ENCODE peak calls at places on chromosomes 1 and 21, in eight cellular contexts. One of them, this sample, is unnamed.
A peak's percentile ranks its signal among the peaks of the same experiment; 100 is the strongest.

GRCh38 chr1:25613091-25613490 is 3.5 kb upstream of the MAN1C1 start:
- DNase-seq in non-pigmented ciliary epithelial cell: no peak
- DNase-seq in activated CD8-positive, alpha-beta memory T cell treated with anti-CD3 and anti-CD28 coated beads, Interleukin-2, amount 10 ng/mL, durations not matched to agents 7 days and 5 days: no peak
- DNase-seq in stromal cell of bone marrow: no peak
- DNase-seq in activated naive CD4-positive, alpha-beta T cell: no peak
- DNase-seq in heart left ventricle: no peak
- DNase-seq in activated T-cell treated with anti-CD3 and anti-CD28 coated beads, Interleukin-2, amount 50 U/mL, for 24 hours: no peak
- DNase-seq in retina: no peak
- DNase-seq in this sample: no peak

GRCh38 chr1:192474080-192474683 is 101.4 kb upstream of the RGS1 start:
- DNase-seq in non-pigmented ciliary epithelial cell: no peak
- DNase-seq in activated CD8-positive, alpha-beta memory T cell treated with anti-CD3 and anti-CD28 coated beads, Interleukin-2, amount 10 ng/mL, durations not matched to agents 7 days and 5 days: no peak
- DNase-seq in stromal cell of bone marrow: no peak
- DNase-seq in activated naive CD4-positive, alpha-beta T cell: no peak
- DNase-seq in heart left ventricle: no peak
- DNase-seq in activated T-cell treated with anti-CD3 and anti-CD28 coated beads, Interleukin-2, amount 50 U/mL, for 24 hours: no peak
- DNase-seq in retina: peak; percentile 72
- DNase-seq in this sample: no peak

GRCh38 chr1:26539722-26540121 is 10.2 kb downstream of the RPS6KA1 start:
- DNase-seq in non-pigmented ciliary epithelial cell: no peak
- DNase-seq in activated CD8-positive, alpha-beta memory T cell treated with anti-CD3 and anti-CD28 coated beads, Interleukin-2, amount 10 ng/mL, durations not matched to agents 7 days and 5 days: no peak
- DNase-seq in stromal cell of bone marrow: no peak
- DNase-seq in activated naive CD4-positive, alpha-beta T cell: no peak
- DNase-seq in heart left ventricle: no peak
- DNase-seq in activated T-cell treated with anti-CD3 and anti-CD28 coated beads, Interleukin-2, amount 50 U/mL, for 24 hours: no peak
- DNase-seq in retina: no peak
- DNase-seq in this sample: no peak

GRCh38 chr21:41888749-41889376 is 9.7 kb upstream of the PRDM15 start:
- DNase-seq in non-pigmented ciliary epithelial cell: no peak
- DNase-seq in activated CD8-positive, alpha-beta memory T cell treated with anti-CD3 and anti-CD28 coated beads, Interleukin-2, amount 10 ng/mL, durations not matched to agents 7 days and 5 days: no peak
- DNase-seq in stromal cell of bone marrow: no peak
- DNase-seq in activated naive CD4-positive, alpha-beta T cell: no peak
- DNase-seq in heart left ventricle: no peak
- DNase-seq in activated T-cell treated with anti-CD3 and anti-CD28 coated beads, Interleukin-2, amount 50 U/mL, for 24 hours: no peak
- DNase-seq in retina: peak; percentile 47
- DNase-seq in this sample: no peak

GRCh38 chr21:15616864-15617574 is 112.8 kb upstream of the USP25 start:
- DNase-seq in non-pigmented ciliary epithelial cell: no peak
- DNase-seq in activated CD8-positive, alpha-beta memory T cell treated with anti-CD3 and anti-CD28 coated beads, Interleukin-2, amount 10 ng/mL, durations not matched to agents 7 days and 5 days: no peak
- DNase-seq in stromal cell of bone marrow: no peak
- DNase-seq in activated naive CD4-positive, alpha-beta T cell: no peak
- DNase-seq in heart left ventricle: no peak
- DNase-seq in activated T-cell treated with anti-CD3 and anti-CD28 coated beads, Interleukin-2, amount 50 U/mL, for 24 hours: no peak
- DNase-seq in retina: no peak
- DNase-seq in this sample: no peak

GRCh38 chr1:94623560-94624148 is 82.1 kb upstream of the F3 start:
- DNase-seq in non-pigmented ciliary epithelial cell: no peak
- DNase-seq in activated CD8-positive, alpha-beta memory T cell treated with anti-CD3 and anti-CD28 coated beads, Interleukin-2, amount 10 ng/mL, durations not matched to agents 7 days and 5 days: no peak
- DNase-seq in stromal cell of bone marrow: no peak
- DNase-seq in activated naive CD4-positive, alpha-beta T cell: no peak
- DNase-seq in heart left ventricle: no peak
- DNase-seq in activated T-cell treated with anti-CD3 and anti-CD28 coated beads, Interleukin-2, amount 50 U/mL, for 24 hours: no peak
- DNase-seq in retina: no peak
- DNase-seq in this sample: no peak

GRCh38 chr21:35154788-35155187 is 105.7 kb upstream of the RUNX1 start:
- DNase-seq in non-pigmented ciliary epithelial cell: no peak
- DNase-seq in activated CD8-positive, alpha-beta memory T cell treated with anti-CD3 and anti-CD28 coated beads, Interleukin-2, amount 10 ng/mL, durations not matched to agents 7 days and 5 days: no peak
- DNase-seq in stromal cell of bone marrow: no peak
- DNase-seq in activated naive CD4-positive, alpha-beta T cell: no peak
- DNase-seq in heart left ventricle: no peak
- DNase-seq in activated T-cell treated with anti-CD3 and anti-CD28 coated beads, Interleukin-2, amount 50 U/mL, for 24 hours: no peak
- DNase-seq in retina: no peak
- DNase-seq in this sample: no peak

GRCh38 chr1:41241748-41242644 is at the start of gene SCMH1:
- DNase-seq in non-pigmented ciliary epithelial cell: no peak
- DNase-seq in activated CD8-positive, alpha-beta memory T cell treated with anti-CD3 and anti-CD28 coated beads, Interleukin-2, amount 10 ng/mL, durations not matched to agents 7 days and 5 days: peak; percentile 57
- DNase-seq in stromal cell of bone marrow: no peak
- DNase-seq in activated naive CD4-positive, alpha-beta T cell: peak; percentile 48
- DNase-seq in heart left ventricle: peak; percentile 52
- DNase-seq in activated T-cell treated with anti-CD3 and anti-CD28 coated beads, Interleukin-2, amount 50 U/mL, for 24 hours: peak; percentile 77
- DNase-seq in retina: peak; percentile 79
- DNase-seq in this sample: no peak

GRCh38 chr1:205563927-205564441 is 59.5 kb downstream of the CDK18 start:
- DNase-seq in non-pigmented ciliary epithelial cell: no peak
- DNase-seq in activated CD8-positive, alpha-beta memory T cell treated with anti-CD3 and anti-CD28 coated beads, Interleukin-2, amount 10 ng/mL, durations not matched to agents 7 days and 5 days: peak; percentile 30
- DNase-seq in stromal cell of bone marrow: no peak
- DNase-seq in activated naive CD4-positive, alpha-beta T cell: no peak
- DNase-seq in heart left ventricle: no peak
- DNase-seq in activated T-cell treated with anti-CD3 and anti-CD28 coated beads, Interleukin-2, amount 50 U/mL, for 24 hours: no peak
- DNase-seq in retina: no peak
- DNase-seq in this sample: no peak

GRCh38 chr1:53047737-53048344 is 14.2 kb upstream of the PODN start:
- DNase-seq in non-pigmented ciliary epithelial cell: peak; percentile 80
- DNase-seq in activated CD8-positive, alpha-beta memory T cell treated with anti-CD3 and anti-CD28 coated beads, Interleukin-2, amount 10 ng/mL, durations not matched to agents 7 days and 5 days: no peak
- DNase-seq in stromal cell of bone marrow: no peak
- DNase-seq in activated naive CD4-positive, alpha-beta T cell: no peak
- DNase-seq in heart left ventricle: no peak
- DNase-seq in activated T-cell treated with anti-CD3 and anti-CD28 coated beads, Interleukin-2, amount 50 U/mL, for 24 hours: no peak
- DNase-seq in retina: no peak
- DNase-seq in this sample: no peak

GRCh38 chr1:207221934-207222351 is 99.5 kb upstream of the CD55 start:
- DNase-seq in non-pigmented ciliary epithelial cell: no peak
- DNase-seq in activated CD8-positive, alpha-beta memory T cell treated with anti-CD3 and anti-CD28 coated beads, Interleukin-2, amount 10 ng/mL, durations not matched to agents 7 days and 5 days: no peak
- DNase-seq in stromal cell of bone marrow: no peak
- DNase-seq in activated naive CD4-positive, alpha-beta T cell: no peak
- DNase-seq in heart left ventricle: no peak
- DNase-seq in activated T-cell treated with anti-CD3 and anti-CD28 coated beads, Interleukin-2, amount 50 U/mL, for 24 hours: no peak
- DNase-seq in retina: no peak
- DNase-seq in this sample: no peak

GRCh38 chr1:151720974-151721787 is at the start of gene RIIAD1:
- DNase-seq in non-pigmented ciliary epithelial cell: no peak
- DNase-seq in activated CD8-positive, alpha-beta memory T cell treated with anti-CD3 and anti-CD28 coated beads, Interleukin-2, amount 10 ng/mL, durations not matched to agents 7 days and 5 days: peak; percentile 60
- DNase-seq in stromal cell of bone marrow: no peak
- DNase-seq in activated naive CD4-positive, alpha-beta T cell: peak; percentile 40
- DNase-seq in heart left ventricle: peak; percentile 50
- DNase-seq in activated T-cell treated with anti-CD3 and anti-CD28 coated beads, Interleukin-2, amount 50 U/mL, for 24 hours: peak; percentile 69
- DNase-seq in retina: peak; percentile 70
- DNase-seq in this sample: no peak

GRCh38 chr1:7470904-7471638 is 300.0 kb upstream of the VAMP3 start:
- DNase-seq in non-pigmented ciliary epithelial cell: peak; percentile 98
- DNase-seq in activated CD8-positive, alpha-beta memory T cell treated with anti-CD3 and anti-CD28 coated beads, Interleukin-2, amount 10 ng/mL, durations not matched to agents 7 days and 5 days: no peak
- DNase-seq in stromal cell of bone marrow: peak; percentile 97
- DNase-seq in activated naive CD4-positive, alpha-beta T cell: no peak
- DNase-seq in heart left ventricle: peak; percentile 73
- DNase-seq in activated T-cell treated with anti-CD3 and anti-CD28 coated beads, Interleukin-2, amount 50 U/mL, for 24 hours: no peak
- DNase-seq in retina: no peak
- DNase-seq in this sample: peak; percentile 94

GRCh38 chr1:7683521-7683920 is 87.6 kb upstream of the VAMP3 start:
- DNase-seq in non-pigmented ciliary epithelial cell: no peak
- DNase-seq in activated CD8-positive, alpha-beta memory T cell treated with anti-CD3 and anti-CD28 coated beads, Interleukin-2, amount 10 ng/mL, durations not matched to agents 7 days and 5 days: no peak
- DNase-seq in stromal cell of bone marrow: no peak
- DNase-seq in activated naive CD4-positive, alpha-beta T cell: no peak
- DNase-seq in heart left ventricle: peak; percentile 20
- DNase-seq in activated T-cell treated with anti-CD3 and anti-CD28 coated beads, Interleukin-2, amount 50 U/mL, for 24 hours: no peak
- DNase-seq in retina: no peak
- DNase-seq in this sample: no peak

GRCh38 chr1:182060877-182061276 is 635 bp downstream of the ZNF648 start:
- DNase-seq in non-pigmented ciliary epithelial cell: no peak
- DNase-seq in activated CD8-positive, alpha-beta memory T cell treated with anti-CD3 and anti-CD28 coated beads, Interleukin-2, amount 10 ng/mL, durations not matched to agents 7 days and 5 days: no peak
- DNase-seq in stromal cell of bone marrow: no peak
- DNase-seq in activated naive CD4-positive, alpha-beta T cell: no peak
- DNase-seq in heart left ventricle: no peak
- DNase-seq in activated T-cell treated with anti-CD3 and anti-CD28 coated beads, Interleukin-2, amount 50 U/mL, for 24 hours: no peak
- DNase-seq in retina: no peak
- DNase-seq in this sample: no peak

GRCh38 chr1:71037066-71037465 is 10.6 kb downstream of the PTGER3 start:
- DNase-seq in non-pigmented ciliary epithelial cell: no peak
- DNase-seq in activated CD8-positive, alpha-beta memory T cell treated with anti-CD3 and anti-CD28 coated beads, Interleukin-2, amount 10 ng/mL, durations not matched to agents 7 days and 5 days: no peak
- DNase-seq in stromal cell of bone marrow: no peak
- DNase-seq in activated naive CD4-positive, alpha-beta T cell: no peak
- DNase-seq in heart left ventricle: no peak
- DNase-seq in activated T-cell treated with anti-CD3 and anti-CD28 coated beads, Interleukin-2, amount 50 U/mL, for 24 hours: no peak
- DNase-seq in retina: no peak
- DNase-seq in this sample: no peak

GRCh38 chr1:117607471-117607870 is 1.6 kb downstream of the TENT5C start:
- DNase-seq in non-pigmented ciliary epithelial cell: no peak
- DNase-seq in activated CD8-positive, alpha-beta memory T cell treated with anti-CD3 and anti-CD28 coated beads, Interleukin-2, amount 10 ng/mL, durations not matched to agents 7 days and 5 days: peak; percentile 82
- DNase-seq in stromal cell of bone marrow: no peak
- DNase-seq in activated naive CD4-positive, alpha-beta T cell: peak; percentile 18
- DNase-seq in heart left ventricle: peak; percentile 48
- DNase-seq in activated T-cell treated with anti-CD3 and anti-CD28 coated beads, Interleukin-2, amount 50 U/mL, for 24 hours: peak; percentile 51
- DNase-seq in retina: peak; percentile 18
- DNase-seq in this sample: no peak

GRCh38 chr1:235942979-235943575 is 76.4 kb upstream of the LYST start:
- DNase-seq in non-pigmented ciliary epithelial cell: no peak
- DNase-seq in activated CD8-positive, alpha-beta memory T cell treated with anti-CD3 and anti-CD28 coated beads, Interleukin-2, amount 10 ng/mL, durations not matched to agents 7 days and 5 days: peak; percentile 7
- DNase-seq in stromal cell of bone marrow: no peak
- DNase-seq in activated naive CD4-positive, alpha-beta T cell: no peak
- DNase-seq in heart left ventricle: no peak
- DNase-seq in activated T-cell treated with anti-CD3 and anti-CD28 coated beads, Interleukin-2, amount 50 U/mL, for 24 hours: no peak
- DNase-seq in retina: no peak
- DNase-seq in this sample: no peak

GRCh38 chr1:44941424-44942324 is 44.7 kb downstream of the EIF2B3 start:
- DNase-seq in non-pigmented ciliary epithelial cell: no peak
- DNase-seq in activated CD8-positive, alpha-beta memory T cell treated with anti-CD3 and anti-CD28 coated beads, Interleukin-2, amount 10 ng/mL, durations not matched to agents 7 days and 5 days: no peak
- DNase-seq in stromal cell of bone marrow: no peak
- DNase-seq in activated naive CD4-positive, alpha-beta T cell: no peak
- DNase-seq in heart left ventricle: no peak
- DNase-seq in activated T-cell treated with anti-CD3 and anti-CD28 coated beads, Interleukin-2, amount 50 U/mL, for 24 hours: no peak
- DNase-seq in retina: no peak
- DNase-seq in this sample: no peak

GRCh38 chr1:229984310-229984991 is 82.6 kb upstream of the GALNT2 start:
- DNase-seq in non-pigmented ciliary epithelial cell: no peak
- DNase-seq in activated CD8-positive, alpha-beta memory T cell treated with anti-CD3 and anti-CD28 coated beads, Interleukin-2, amount 10 ng/mL, durations not matched to agents 7 days and 5 days: no peak
- DNase-seq in stromal cell of bone marrow: no peak
- DNase-seq in activated naive CD4-positive, alpha-beta T cell: no peak
- DNase-seq in heart left ventricle: no peak
- DNase-seq in activated T-cell treated with anti-CD3 and anti-CD28 coated beads, Interleukin-2, amount 50 U/mL, for 24 hours: no peak
- DNase-seq in retina: no peak
- DNase-seq in this sample: no peak

GRCh38 chr1:155052412-155053400 is 1.6 kb downstream of the ADAM15 start:
- DNase-seq in non-pigmented ciliary epithelial cell: no peak
- DNase-seq in activated CD8-positive, alpha-beta memory T cell treated with anti-CD3 and anti-CD28 coated beads, Interleukin-2, amount 10 ng/mL, durations not matched to agents 7 days and 5 days: peak; percentile 54
- DNase-seq in stromal cell of bone marrow: no peak
- DNase-seq in activated naive CD4-positive, alpha-beta T cell: no peak
- DNase-seq in heart left ventricle: peak; percentile 74
- DNase-seq in activated T-cell treated with anti-CD3 and anti-CD28 coated beads, Interleukin-2, amount 50 U/mL, for 24 hours: peak; percentile 47
- DNase-seq in retina: no peak
- DNase-seq in this sample: no peak

GRCh38 chr1:215637041-215637573 is 70.0 kb downstream of the KCTD3 start:
- DNase-seq in non-pigmented ciliary epithelial cell: no peak
- DNase-seq in activated CD8-positive, alpha-beta memory T cell treated with anti-CD3 and anti-CD28 coated beads, Interleukin-2, amount 10 ng/mL, durations not matched to agents 7 days and 5 days: no peak
- DNase-seq in stromal cell of bone marrow: peak; percentile 94
- DNase-seq in activated naive CD4-positive, alpha-beta T cell: no peak
- DNase-seq in heart left ventricle: peak; percentile 30
- DNase-seq in activated T-cell treated with anti-CD3 and anti-CD28 coated beads, Interleukin-2, amount 50 U/mL, for 24 hours: no peak
- DNase-seq in retina: no peak
- DNase-seq in this sample: peak; percentile 75

GRCh38 chr21:38228115-38228514 is 28.7 kb upstream of the KCNJ15 start:
- DNase-seq in non-pigmented ciliary epithelial cell: no peak
- DNase-seq in activated CD8-positive, alpha-beta memory T cell treated with anti-CD3 and anti-CD28 coated beads, Interleukin-2, amount 10 ng/mL, durations not matched to agents 7 days and 5 days: no peak
- DNase-seq in stromal cell of bone marrow: no peak
- DNase-seq in activated naive CD4-positive, alpha-beta T cell: no peak
- DNase-seq in heart left ventricle: no peak
- DNase-seq in activated T-cell treated with anti-CD3 and anti-CD28 coated beads, Interleukin-2, amount 50 U/mL, for 24 hours: no peak
- DNase-seq in retina: no peak
- DNase-seq in this sample: no peak